ENCODE peak calls at places on chromosomes 5 and 9, in ten cellular contexts. N is RWPE2; K is Right ventricle myocardium inferior; B is A549; R is right cardiac atrium; L is activated CD4-positive, alpha-beta T cell treated with anti-CD3 and anti-CD28 coated beads for 36 hours; A is naive thymus-derived CD4-positive, alpha-beta T cell; X is HepG2; I is activated naive CD8-positive, alpha-beta T cell treated with anti-CD3 and anti-CD28 coated beads, Interleukin-2, amount 50 U/mL, for 24 hours; Y is stimulated activated naive B cell treated with anti-CD40 and anti-IgM and Interleukin-4, amounts not matched to agents 10 μg/mL and 1 μg/mL and 100 μg/mL, for 72 hours. M is an unnamed sample.

GRCh38 chr9:70229026-70229425 is 29.8 kb upstream of the SMC5 start:
- ATAC-seq in X (peak; percentile 90), B (no peak), K (peak; percentile 88), R (peak; percentile 87), L (no peak), I (no peak), A (no peak), Y (no peak), N (no peak), M (no peak)

GRCh38 chr9:90795084-90795483 is 6.5 kb upstream of the SYK start:
- ATAC-seq in L (no peak), R (no peak), I (no peak), N (no peak), A (no peak), Y (no peak), K (no peak), X (no peak), B (no peak), M (peak; percentile 31)

GRCh38 chr9:17622166-17622565 is 43.3 kb downstream of the SH3GL2 start:
- ATAC-seq in B (no peak), K (no peak), N (no peak), R (no peak), L (no peak), I (no peak), X (no peak), A (no peak), Y (no peak), M (no peak)

GRCh38 chr9:27888661-27889295 is 315.5 kb upstream of the C9orf72 start:
- ATAC-seq in A (peak; percentile 49), L (peak; percentile 61), R (no peak), N (peak; percentile 54), I (peak; percentile 77), K (no peak), X (peak; percentile 86), Y (peak; percentile 80), B (no peak), M (peak; percentile 60)

GRCh38 chr5:6760636-6761035 is 47.4 kb downstream of the TENT4A start:
- ATAC-seq in X (no peak), B (no peak), N (no peak), R (no peak), I (no peak), Y (no peak), L (no peak), K (peak; percentile 32), A (no peak), M (no peak)

GRCh38 chr5:34524123-34524522 is 132.0 kb upstream of the RAI14 start:
- ATAC-seq in Y (no peak), N (peak; percentile 62), R (no peak), L (peak; percentile 47), I (no peak), X (no peak), A (no peak), K (no peak), B (peak; percentile 49), M (peak; percentile 67)

GRCh38 chr5:159377653-159378052 is 47.4 kb upstream of the IL12B start:
- ATAC-seq in A (no peak), I (no peak), K (no peak), L (no peak), R (no peak), Y (no peak), X (no peak), B (no peak), N (no peak), M (no peak)

GRCh38 chr5:178466342-178466741 is 123.9 kb downstream of the COL23A1 start:
- ATAC-seq in R (no peak), A (no peak), B (no peak), X (no peak), L (no peak), I (no peak), N (no peak), K (no peak), Y (no peak), M (no peak)

GRCh38 chr9:113876806-113877236 is 712 bp downstream of the ZNF618 start:
- ATAC-seq in X (no peak), A (no peak), I (no peak), R (no peak), K (no peak), B (no peak), N (no peak), Y (no peak), L (no peak), M (no peak)

GRCh38 chr5:33764786-33765185 is 127.0 kb downstream of the ADAMTS12 start:
- ATAC-seq in Y (no peak), A (no peak), I (no peak), B (no peak), K (no peak), L (no peak), R (no peak), N (no peak), X (no peak), M (no peak)

GRCh38 chr9:16293610-16294009 is 576.9 kb downstream of the BNC2 start:
- ATAC-seq in I (no peak), A (no peak), L (no peak), X (no peak), B (no peak), K (no peak), R (peak; percentile 61), N (no peak), Y (no peak), M (no peak)

GRCh38 chr5:132663771-132664695 is 6.1 kb downstream of the IL13 start:
- ATAC-seq in B (no peak), I (peak; percentile 3), Y (peak; percentile 20), K (no peak), R (no peak), N (no peak), X (no peak), A (peak; percentile 40), L (peak; percentile 24), M (no peak)

GRCh38 chr9:101226803-101227202 is 158.0 kb downstream of the BAAT start:
- ATAC-seq in K (no peak), L (no peak), B (no peak), Y (no peak), I (no peak), A (no peak), N (no peak), X (peak; percentile 89), R (no peak), M (no peak)

GRCh38 chr5:39072915-39073758 is 1.1 kb downstream of the RICTOR start:
- ATAC-seq in I (peak; percentile 35), A (peak; percentile 45), L (peak; percentile 48), Y (peak; percentile 53), X (peak; percentile 66), K (no peak), B (peak; percentile 23), N (peak; percentile 51), R (peak; percentile 3), M (peak; percentile 21)

GRCh38 chr5:141822134-141822533 is 56.1 kb downstream of the PCDH1 start:
- ATAC-seq in A (no peak), B (no peak), R (peak; percentile 75), L (no peak), N (peak; percentile 39), K (peak; percentile 26), I (no peak), X (no peak), Y (no peak), M (peak; percentile 46)